ENCODE peak calls at places on chromosomes 1 and 21, in seven cellular contexts. Q, J, O, A, G, Y and X are unnamed samples.
A peak's percentile ranks its signal among the peaks of the same experiment; 100 is the strongest.

GRCh38 chr1:54476231-54477109 is 70.3 kb upstream of the SSBP3 start:
- DNase-seq in Q (no peak), J (no peak), O (no peak), A (no peak), G (no peak), Y (no peak), X (no peak)

GRCh38 chr1:61253912-61254628 is 171.7 kb downstream of the NFIA start:
- DNase-seq in Q (no peak), J (no peak), O (no peak), A (no peak), G (no peak), Y (no peak), X (no peak)

GRCh38 chr21:31338892-31339368 is 5.1 kb downstream of the TIAM1 start:
- DNase-seq in Q (no peak), J (no peak), O (no peak), A (no peak), G (no peak), Y (no peak), X (no peak)

GRCh38 chr21:25898671-25899070 is 163.9 kb downstream of the GABPA start:
- DNase-seq in Q (no peak), J (no peak), O (no peak), A (no peak), G (no peak), Y (no peak), X (no peak)

GRCh38 chr1:26356106-26356505 is 2.2 kb upstream of the CRYBG2 start:
- DNase-seq in Q (no peak), J (no peak), O (no peak), A (no peak), G (no peak), Y (no peak), X (no peak)

GRCh38 chr1:82818596-82818995 is 1017.9 kb downstream of the ADGRL2 start:
- DNase-seq in Q (no peak), J (no peak), O (no peak), A (no peak), G (no peak), Y (no peak), X (no peak)

GRCh38 chr1:229271448-229272120 is 673 bp downstream of the RAB4A start:
- DNase-seq in Q (no peak), J (no peak), O (no peak), A (no peak), G (peak; percentile 71), Y (peak; percentile 14), X (no peak)

GRCh38 chr1:235199441-235199840 is 38.4 kb upstream of the RBM34 start:
- DNase-seq in Q (no peak), J (no peak), O (no peak), A (peak; percentile 20), G (peak; percentile 46), Y (no peak), X (no peak)

GRCh38 chr21:43764576-43765495 is 11.3 kb downstream of the CSTB start:
- DNase-seq in Q (no peak), J (no peak), O (no peak), A (no peak), G (no peak), Y (no peak), X (no peak)

GRCh38 chr1:244664353-244664752 is 11.4 kb downstream of the DESI2 start:
- DNase-seq in Q (no peak), J (no peak), O (no peak), A (no peak), G (no peak), Y (no peak), X (no peak)

GRCh38 chr1:223737342-223737741 is 25.0 kb downstream of the CAPN2 start:
- DNase-seq in Q (no peak), J (no peak), O (no peak), A (no peak), G (no peak), Y (no peak), X (no peak)

GRCh38 chr1:230084408-230085177 is 17.6 kb downstream of the GALNT2 start:
- DNase-seq in Q (peak; percentile 73), J (no peak), O (no peak), A (no peak), G (no peak), Y (peak; percentile 27), X (no peak)

GRCh38 chr1:216045400-216045799 is 377.8 kb downstream of the USH2A start:
- DNase-seq in Q (no peak), J (no peak), O (no peak), A (no peak), G (no peak), Y (no peak), X (no peak)

GRCh38 chr1:54276617-54277450 is 76.9 kb downstream of the MRPL37 start:
- DNase-seq in Q (no peak), J (no peak), O (no peak), A (no peak), G (no peak), Y (no peak), X (no peak)

GRCh38 chr1:32538887-32539583 is at the start of gene ZBTB8A:
- DNase-seq in Q (peak; percentile 30), J (peak; percentile 40), O (peak; percentile 44), A (peak; percentile 54), G (peak; percentile 5), Y (no peak), X (no peak)

GRCh38 chr1:184860535-184860934 is 105.9 kb upstream of the EDEM3 start:
- DNase-seq in Q (no peak), J (no peak), O (no peak), A (no peak), G (no peak), Y (no peak), X (no peak)

GRCh38 chr1:42259059-42259738 is 75.8 kb downstream of the FOXJ3 start:
- DNase-seq in Q (peak; percentile 29), J (no peak), O (no peak), A (no peak), G (no peak), Y (no peak), X (no peak)

GRCh38 chr1:55993608-55994251 is 585.6 kb downstream of the PLPP3 start:
- DNase-seq in Q (no peak), J (no peak), O (no peak), A (no peak), G (no peak), Y (no peak), X (no peak)

GRCh38 chr1:185680453-185680852 is 53.7 kb upstream of the HMCN1 start:
- DNase-seq in Q (peak; percentile 24), J (no peak), O (no peak), A (no peak), G (no peak), Y (no peak), X (no peak)

GRCh38 chr1:59045137-59045536 is 251.8 kb upstream of the FGGY start:
- DNase-seq in Q (no peak), J (no peak), O (no peak), A (no peak), G (no peak), Y (no peak), X (no peak)

GRCh38 chr1:46004491-46004890 is 127.9 kb downstream of the PIK3R3 start:
- DNase-seq in Q (no peak), J (no peak), O (no peak), A (no peak), G (no peak), Y (no peak), X (no peak)